ENCODE peak calls at places on chromosomes 13 and 19, in nine cellular contexts. P is CD14-positive monocyte, R is AG04449, S is fibroblast of pulmonary artery, I is GM10248, Q is esophagus squamous epithelium, F is activated B cell treated with CpG ODN at 0.5 μM for 24 hours, V is hepatocyte, T is PC-9. W is an unnamed sample.

GRCh38 chr13:113102727-113103126 is 2.9 kb upstream of the F7 start:
- DNase-seq in F (no peak), R (no peak), P (no peak), T (no peak), I (no peak), V (no peak), S (no peak), Q (no peak), W (no peak)

GRCh38 chr19:35037716-35038622 is 3.6 kb upstream of the HPN start:
- DNase-seq in I (no peak), S (peak), Q (no peak), T (no peak), V (no peak), R (no peak), F (no peak), P (no peak), W (no peak)

GRCh38 chr19:45876161-45876410 is 9.9 kb downstream of the IRF2BP1 start:
- DNase-seq in S (no peak), R (no peak), I (no peak), P (no peak), T (no peak), V (no peak), Q (no peak), F (no peak), W (no peak)

GRCh38 chr19:45641274-45642105 is 2.3 kb upstream of the EML2 start:
- DNase-seq in S (peak), I (peak), V (peak), T (peak), R (no peak), P (peak), F (peak), Q (peak), W (peak)

GRCh38 chr19:1481893-1482360 is 2.9 kb upstream of the C19orf25 start:
- DNase-seq in R (no peak), T (no peak), P (no peak), Q (no peak), S (no peak), V (no peak), F (no peak), I (no peak), W (no peak)

GRCh38 chr19:16571689-16572331 is 405 bp downstream of the SLC35E1 start:
- DNase-seq in V (peak), T (no peak), Q (no peak), I (peak), P (no peak), F (no peak), S (peak), R (no peak), W (peak)

GRCh38 chr19:988081-988480 is 3.9 kb downstream of the WDR18 start:
- DNase-seq in V (no peak), I (no peak), P (no peak), F (no peak), T (no peak), R (no peak), S (no peak), Q (no peak), W (peak)

GRCh38 chr13:30679483-30680330 is 55.6 kb upstream of the ALOX5AP start:
- DNase-seq in Q (no peak), V (peak), T (no peak), P (no peak), R (no peak), S (peak), F (no peak), I (peak), W (peak)

GRCh38 chr13:91174886-91175501 is 172.5 kb upstream of the MIR17HG start:
- DNase-seq in Q (no peak), T (no peak), V (no peak), S (no peak), I (no peak), F (no peak), P (no peak), R (no peak), W (no peak)

GRCh38 chr13:73740681-73741080 is 393.5 kb downstream of the KLF12 start:
- DNase-seq in I (no peak), S (peak), T (no peak), F (no peak), V (no peak), R (no peak), P (no peak), Q (no peak), W (peak)

GRCh38 chr19:8336665-8337064 is 6.4 kb downstream of the KANK3 start:
- DNase-seq in V (no peak), S (no peak), Q (no peak), I (no peak), P (no peak), T (no peak), R (no peak), F (no peak), W (no peak)

GRCh38 chr13:72139192-72139591 is 272.2 kb upstream of the DACH1 start:
- DNase-seq in V (no peak), F (no peak), I (no peak), R (no peak), P (no peak), T (no peak), Q (no peak), S (no peak), W (no peak)

GRCh38 chr13:75867718-75868117 is 231.6 kb downstream of the LMO7 start:
- DNase-seq in P (no peak), S (no peak), I (no peak), V (no peak), T (no peak), R (no peak), Q (no peak), F (no peak), W (no peak)

GRCh38 chr13:75869981-75870380 is 233.9 kb downstream of the LMO7 start:
- DNase-seq in F (no peak), P (no peak), S (no peak), T (no peak), V (no peak), Q (no peak), I (no peak), R (no peak), W (no peak)

GRCh38 chr13:75872970-75873369 is 236.8 kb downstream of the LMO7 start:
- DNase-seq in S (no peak), Q (no peak), F (no peak), I (no peak), R (no peak), V (no peak), P (peak), T (no peak), W (no peak)

GRCh38 chr13:75871059-75871458 is 234.9 kb downstream of the LMO7 start:
- DNase-seq in I (no peak), P (no peak), F (no peak), S (no peak), V (no peak), T (no peak), Q (no peak), R (no peak), W (no peak)

GRCh38 chr13:75870397-75870801 is 234.3 kb downstream of the LMO7 start:
- DNase-seq in S (peak), I (peak), Q (no peak), F (no peak), T (peak), P (no peak), R (no peak), V (peak), W (peak)
- TF ChIP-seq CTCF in S (peak), I (peak), Q (peak), F (no peak), T (peak), P (peak), R (peak), V (peak), W (peak)

GRCh38 chr19:12695514-12695913 is 917 bp downstream of the FBXW9 start:
- DNase-seq in Q (no peak), I (no peak), P (no peak), F (no peak), R (no peak), T (no peak), V (no peak), S (no peak), W (no peak)

GRCh38 chr19:12698138-12698537 is 1.7 kb upstream of the FBXW9 start:
- DNase-seq in V (no peak), F (no peak), T (no peak), Q (no peak), S (no peak), R (no peak), P (no peak), I (no peak), W (no peak)

GRCh38 chr19:12695090-12695489 is 1.3 kb downstream of the FBXW9 start:
- DNase-seq in R (no peak), Q (no peak), V (no peak), T (no peak), I (no peak), F (no peak), P (no peak), S (no peak), W (no peak)

GRCh38 chr19:12695997-12696365 is 450 bp downstream of the FBXW9 start:
- DNase-seq in V (no peak), R (no peak), T (no peak), Q (no peak), I (no peak), S (no peak), P (no peak), F (no peak), W (no peak)

GRCh38 chr19:12696366-12697335 is at the start of gene FBXW9:
- DNase-seq in I (peak), V (peak), F (peak), S (peak), T (peak), Q (peak), R (peak), P (peak), W (peak)
- TF ChIP-seq CTCF in I (no peak), V (no peak), F (no peak), S (no peak), T (no peak), Q (no peak), R (no peak), P (no peak), W (no peak)

DNA sequence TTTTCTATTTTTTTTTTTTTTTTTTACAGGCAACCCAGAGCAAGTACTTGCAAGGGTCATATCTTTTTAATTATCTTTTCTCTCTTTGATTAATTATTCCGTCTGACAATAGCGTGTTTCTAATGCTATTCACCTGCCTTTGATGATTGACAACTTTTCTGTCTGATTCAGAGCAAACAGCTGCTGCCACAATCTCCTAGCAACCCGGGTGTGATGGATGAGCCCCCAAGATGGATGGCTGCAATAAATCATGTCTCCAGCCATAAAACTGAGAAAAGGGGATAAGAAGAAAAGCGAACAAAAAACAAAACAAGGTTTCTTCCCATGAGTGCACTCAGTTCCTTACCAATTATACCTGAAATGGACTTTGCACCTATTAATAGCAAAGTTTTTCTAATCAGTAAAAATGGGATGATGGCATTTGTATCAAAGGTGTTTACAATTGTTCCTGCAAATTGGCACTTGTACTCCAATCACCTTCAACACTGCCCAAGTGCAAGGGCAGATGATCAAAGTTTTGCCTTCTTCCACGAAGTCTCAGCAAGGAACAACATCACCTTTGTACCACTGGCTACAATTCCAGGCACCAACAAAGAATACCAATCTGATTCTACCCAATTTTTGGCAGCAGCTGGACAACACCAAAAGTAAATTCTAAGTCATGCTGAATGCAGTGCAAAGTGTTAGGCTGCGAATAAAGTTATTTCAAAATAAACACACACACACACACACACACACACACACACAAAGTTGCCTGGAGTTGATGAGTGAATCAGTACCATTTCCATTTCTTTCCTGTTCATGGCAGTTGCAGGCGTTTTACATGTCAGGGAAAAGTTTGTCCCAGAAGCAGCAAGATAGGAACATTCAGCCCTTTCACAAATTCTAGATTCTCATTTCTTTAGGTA is 12.0 kb downstream of the TSHZ3 start:
- DNase-seq in P (no peak), S (peak), R (no peak), V (no peak), Q (no peak), I (no peak), T (no peak), F (no peak), W (peak)
- TF ChIP-seq CTCF in P (no peak), S (no peak), R (no peak), V (no peak), Q (no peak), I (no peak), T (no peak), F (no peak), W (no peak)

DNA sequence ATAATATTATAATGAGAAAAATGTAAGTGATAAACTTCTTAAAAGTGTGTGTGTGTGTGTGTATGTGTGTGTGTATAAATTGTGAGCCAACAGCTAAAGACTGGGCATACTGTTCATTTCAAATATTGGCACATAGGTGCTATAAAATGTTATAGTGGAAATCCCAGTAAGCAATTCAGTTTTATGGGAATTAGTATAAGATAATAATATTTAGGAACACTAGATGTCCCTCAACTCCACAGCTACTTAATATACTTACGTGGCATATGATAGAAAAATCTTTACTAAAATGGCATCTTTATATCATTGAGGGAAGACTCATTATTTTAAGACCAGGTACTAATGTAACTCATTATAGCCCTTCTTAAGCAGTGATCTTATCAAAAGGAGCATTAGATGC is 266.3 kb downstream of the MAB21L1 start:
- DNase-seq in S (peak), R (no peak), Q (no peak), V (no peak), I (no peak), T (no peak), P (no peak), F (no peak), W (peak)
- TF ChIP-seq CTCF in S (peak), R (no peak), Q (no peak), V (peak), I (no peak), T (peak), P (no peak), F (no peak), W (no peak)

GRCh38 chr19:19514881-19515763 is at the start of gene TSSK6:
- DNase-seq in S (no peak), P (no peak), Q (no peak), I (no peak), F (peak), V (no peak), T (no peak), R (no peak), W (no peak)
- TF ChIP-seq CTCF in S (no peak), P (no peak), Q (no peak), I (no peak), F (no peak), V (no peak), T (no peak), R (no peak), W (peak)

DNA sequence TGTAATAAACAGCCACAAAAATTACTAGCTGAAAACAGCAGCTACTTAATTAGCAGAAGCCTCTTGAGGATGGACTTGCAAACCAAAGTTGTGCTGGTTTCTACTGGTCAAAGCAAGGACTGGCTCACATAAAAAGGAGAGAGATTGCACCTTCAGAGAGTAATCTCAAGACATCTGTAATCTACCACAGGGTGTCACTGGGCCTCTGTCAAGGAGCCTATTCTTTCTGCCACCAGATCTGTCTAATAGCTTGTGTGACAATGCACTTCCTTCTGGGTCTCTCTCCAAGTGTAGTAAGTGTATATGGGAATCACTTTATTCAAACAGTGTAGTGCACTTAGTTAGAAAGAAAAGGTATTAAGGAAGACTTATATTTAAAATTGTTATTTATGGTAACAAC is 24.4 kb upstream of the ZNF561 start:
- DNase-seq in V (no peak), S (no peak), R (no peak), P (no peak), I (no peak), F (no peak), Q (no peak), T (no peak), W (peak)
- TF ChIP-seq CTCF in V (no peak), S (no peak), R (no peak), P (no peak), I (no peak), F (no peak), Q (no peak), T (no peak), W (no peak)

W was measured in choroid plexus epithelial cell.